ENCODE peak calls at places on chromosome 21, in seven cellular contexts. I is lung, N is NCI-H2081, O is AG10803, Y is Daoy, H is H7, U is 8988T. D is an unnamed sample.

GRCh38 chr21:31750843-31751242 is 18.9 kb upstream of the SCAF4 start:
- DNase-seq in Y (peak), I (no peak), N (no peak), O (peak), H (no peak), U (no peak), D (no peak)

GRCh38 chr21:36783612-36784383 is 84.9 kb downstream of the SIM2 start:
- DNase-seq in H (no peak), U (no peak), Y (peak), O (no peak), N (no peak), I (peak), D (no peak)

GRCh38 chr21:31136891-31137290 is 98.6 kb upstream of the KRTAP19-8 start:
- DNase-seq in H (no peak), I (no peak), Y (peak), N (peak), O (peak), U (no peak), D (no peak)

GRCh38 chr21:32463889-32464300 is 51.4 kb downstream of the EVA1C start:
- DNase-seq in O (peak), H (no peak), I (no peak), N (no peak), Y (peak), U (no peak), D (no peak)

GRCh38 chr21:28908351-28908750 is 84.3 kb downstream of the LTN1 start:
- DNase-seq in I (no peak), Y (no peak), O (no peak), H (no peak), U (no peak), N (no peak), D (no peak)

GRCh38 chr21:45464309-45464708 is 59.3 kb downstream of the COL18A1 start:
- DNase-seq in N (no peak), U (no peak), Y (no peak), O (no peak), H (no peak), I (no peak), D (no peak)

GRCh38 chr21:25790122-25790951 is 55.6 kb downstream of the GABPA start:
- DNase-seq in H (peak), O (peak), Y (peak), N (peak), I (no peak), U (no peak), D (peak)

GRCh38 chr21:17848228-17848627 is 29.1 kb upstream of the C21orf91 start:
- DNase-seq in H (no peak), I (no peak), N (no peak), Y (peak), U (no peak), O (peak), D (no peak)

GRCh38 chr21:16587141-16587570 is 857.4 kb downstream of the USP25 start:
- DNase-seq in O (peak), Y (peak), H (no peak), U (no peak), I (no peak), N (peak), D (peak)

GRCh38 chr21:35904995-35905972 is 155.0 kb downstream of the SETD4 start:
- DNase-seq in N (no peak), Y (no peak), O (peak), U (no peak), H (no peak), I (no peak), D (no peak)

GRCh38 chr21:16536661-16537359 is 807.0 kb downstream of the USP25 start:
- DNase-seq in U (no peak), H (no peak), N (peak), O (peak), Y (peak), I (no peak), D (no peak)

GRCh38 chr21:44024895-44025353 is 12.8 kb downstream of the TRAPPC10 start:
- DNase-seq in U (no peak), H (peak), Y (peak), O (peak), N (no peak), I (peak), D (peak)

GRCh38 chr21:38621132-38621531 is 122.9 kb upstream of the ERG start:
- DNase-seq in U (no peak), H (no peak), O (no peak), I (no peak), Y (no peak), N (no peak), D (no peak)

GRCh38 chr21:43207868-43208267 is 39.1 kb downstream of the CRYAA start:
- DNase-seq in I (no peak), Y (no peak), O (no peak), U (no peak), H (no peak), N (no peak), D (no peak)

GRCh38 chr21:15967661-15968060 is 237.9 kb downstream of the USP25 start:
- DNase-seq in H (peak), Y (peak), N (no peak), I (no peak), O (peak), U (no peak), D (no peak)

GRCh38 chr21:45974073-45975016 is 7.2 kb upstream of the COL6A1 start:
- DNase-seq in I (no peak), O (peak), H (peak), Y (peak), N (no peak), U (no peak), D (peak)

GRCh38 chr21:29307718-29308455 is 9.2 kb downstream of the BACH1 start:
- DNase-seq in U (no peak), I (no peak), N (no peak), O (no peak), Y (no peak), H (no peak), D (no peak)

GRCh38 chr21:33412832-33413519 is 9.8 kb downstream of the IFNGR2 start:
- DNase-seq in U (no peak), I (no peak), H (no peak), Y (no peak), N (no peak), O (no peak), D (no peak)

GRCh38 chr21:44703731-44704635 is 7.0 kb downstream of the KRTAP10-12 start:
- DNase-seq in U (no peak), Y (no peak), O (no peak), N (no peak), H (peak), I (no peak), D (no peak)

GRCh38 chr21:41369915-41370839 is 8.3 kb downstream of the MX2 start:
- DNase-seq in I (no peak), H (no peak), N (no peak), Y (no peak), O (no peak), U (no peak), D (no peak)

GRCh38 chr21:44637018-44637850 is at the start of gene KRTAP10-10:
- DNase-seq in U (no peak), N (peak), O (no peak), I (no peak), H (no peak), Y (no peak), D (no peak)

GRCh38 chr21:28516996-28517592 is 475.6 kb downstream of the LTN1 start:
- DNase-seq in O (no peak), Y (peak), N (peak), I (peak), U (peak), H (peak), D (peak)

GRCh38 chr21:38664315-38664714 is 141.4 kb upstream of the ETS2 start:
- DNase-seq in U (no peak), I (no peak), O (no peak), N (no peak), H (peak), Y (no peak), D (no peak)

GRCh38 chr21:46189213-46189958 is 5.1 kb upstream of the SPATC1L start:
- DNase-seq in U (no peak), Y (peak), I (no peak), O (peak), N (no peak), H (peak), D (no peak)

GRCh38 chr21:42262826-42263225 is 43.9 kb downstream of the ABCG1 start:
- DNase-seq in N (no peak), O (no peak), H (peak), I (peak), U (no peak), Y (peak), D (no peak)

GRCh38 chr21:15943009-15943666 is 213.4 kb downstream of the USP25 start:
- DNase-seq in U (no peak), I (no peak), Y (no peak), N (no peak), H (no peak), O (no peak), D (no peak)

GRCh38 chr21:33025106-33025470 is 647 bp upstream of the OLIG2 start:
- DNase-seq in I (no peak), U (no peak), N (no peak), H (peak), O (no peak), Y (peak), D (peak)

GRCh38 chr21:23921670-23922418 is 1685.4 kb downstream of the MRPL39 start:
- DNase-seq in H (no peak), Y (no peak), N (no peak), O (no peak), U (no peak), I (no peak), D (no peak)

D was measured in HEK293T.